ENCODE peak calls at places on chromosomes 2 and 18, in four cellular contexts. O is mesothelial cell of epicardium, U is AG09309, L is ascending aorta. C is an unnamed sample.

GRCh38 chr2:36296798-36297197 is 58.8 kb upstream of the CRIM1 start:
- DNase-seq in L (no peak), U (no peak), O (no peak), C (no peak)

GRCh38 chr2:149715005-149715592 is 127.5 kb upstream of the MMADHC start:
- DNase-seq in L (no peak), U (peak; percentile 33), O (no peak), C (no peak)

GRCh38 chr2:170324640-170325046 is 146.7 kb downstream of the MYO3B start:
- DNase-seq in L (no peak), U (peak; percentile 7), O (no peak), C (peak; percentile 17)

GRCh38 chr2:68774569-68775271 is 40.1 kb downstream of the ARHGAP25 start:
- DNase-seq in U (no peak), O (no peak), L (peak; percentile 46), C (peak; percentile 62)

GRCh38 chr18:63604791-63605567 is 17.8 kb downstream of the SERPINB13 start:
- DNase-seq in U (peak; percentile 34), O (no peak), L (no peak), C (no peak)

GRCh38 chr2:144162652-144163051 is 357.3 kb downstream of the ZEB2 start:
- DNase-seq in O (no peak), U (no peak), L (no peak), C (no peak)

GRCh38 chr2:24917086-24917485 is 3.0 kb downstream of the ADCY3 start:
- DNase-seq in L (no peak), U (no peak), O (no peak), C (no peak)

GRCh38 chr18:58276640-58277456 is 232.8 kb downstream of the NEDD4L start:
- DNase-seq in U (no peak), O (no peak), L (no peak), C (no peak)

GRCh38 chr18:35158728-35159443 is 81.9 kb upstream of the ZNF397 start:
- DNase-seq in L (no peak), O (no peak), U (no peak), C (peak; percentile 36)

GRCh38 chr2:217338306-217338916 is 478.5 kb upstream of the TNP1 start:
- DNase-seq in O (no peak), L (no peak), U (peak; percentile 46), C (no peak)

GRCh38 chr2:113291191-113291590 is 12.5 kb upstream of the PAX8 start:
- DNase-seq in U (no peak), L (no peak), O (no peak), C (no peak)

GRCh38 chr18:23619388-23619873 is 33.1 kb upstream of the NPC1 start:
- DNase-seq in L (no peak), O (no peak), U (no peak), C (peak; percentile 20)

GRCh38 chr2:15177103-15177502 is 384.0 kb downstream of the NBAS start:
- DNase-seq in U (peak; percentile 10), O (no peak), L (no peak), C (peak; percentile 18)

GRCh38 chr2:65528241-65528574 is 95.8 kb upstream of the SPRED2 start:
- DNase-seq in L (no peak), U (no peak), O (no peak), C (no peak)

GRCh38 chr2:27860111-27860510 is 30.1 kb downstream of the RBKS start:
- DNase-seq in O (no peak), L (no peak), U (peak; percentile 59), C (no peak)

GRCh38 chr2:95030496-95030895 is 5.0 kb downstream of the MAL start:
- DNase-seq in U (no peak), O (no peak), L (no peak), C (no peak)

GRCh38 chr2:216829533-216829932 is 30.3 kb downstream of the TNP1 start:
- DNase-seq in U (no peak), O (no peak), L (peak; percentile 28), C (no peak)

GRCh38 chr2:96715658-96716057 is 24.2 kb downstream of the LMAN2L start:
- DNase-seq in O (no peak), L (no peak), U (no peak), C (no peak)

GRCh38 chr2:61620244-61621159 is 82.3 kb upstream of the XPO1 start:
- DNase-seq in U (peak; percentile 54), O (no peak), L (no peak), C (no peak)

GRCh38 chr18:22846088-22846683 is 86.9 kb upstream of the RBBP8 start:
- DNase-seq in L (no peak), U (no peak), O (no peak), C (no peak)

GRCh38 chr18:37564796-37565137 is 831 bp downstream of the CELF4 start:
- DNase-seq in L (no peak), O (peak; percentile 69), U (no peak), C (no peak)

GRCh38 chr2:169315357-169315756 is 47.0 kb downstream of the LRP2 start:
- DNase-seq in O (no peak), L (no peak), U (no peak), C (no peak)

GRCh38 chr18:57029761-57030160 is 117.1 kb upstream of the BOD1L2 start:
- DNase-seq in O (no peak), U (no peak), L (no peak), C (no peak)

GRCh38 chr2:223051580-223052375 is at the start of gene KCNE4:
- DNase-seq in O (no peak), U (no peak), L (no peak), C (no peak)

GRCh38 chr2:133486706-133487305 is 81.5 kb downstream of the NCKAP5 start:
- DNase-seq in U (no peak), O (no peak), L (no peak), C (no peak)

GRCh38 chr2:98936133-98936916 is at the start of gene CRACDL:
- DNase-seq in L (no peak), O (no peak), U (no peak), C (no peak)

GRCh38 chr18:3217930-3218647 is 1.7 kb downstream of the MYOM1 start:
- DNase-seq in L (no peak), O (no peak), U (no peak), C (no peak)

GRCh38 chr2:1781291-1782080 is 37.2 kb upstream of the PXDN start:
- DNase-seq in L (no peak), O (no peak), U (no peak), C (no peak)

GRCh38 chr2:27020337-27020948 is 12.3 kb upstream of the TMEM214 start:
- DNase-seq in O (no peak), U (no peak), L (no peak), C (no peak)

DNA sequence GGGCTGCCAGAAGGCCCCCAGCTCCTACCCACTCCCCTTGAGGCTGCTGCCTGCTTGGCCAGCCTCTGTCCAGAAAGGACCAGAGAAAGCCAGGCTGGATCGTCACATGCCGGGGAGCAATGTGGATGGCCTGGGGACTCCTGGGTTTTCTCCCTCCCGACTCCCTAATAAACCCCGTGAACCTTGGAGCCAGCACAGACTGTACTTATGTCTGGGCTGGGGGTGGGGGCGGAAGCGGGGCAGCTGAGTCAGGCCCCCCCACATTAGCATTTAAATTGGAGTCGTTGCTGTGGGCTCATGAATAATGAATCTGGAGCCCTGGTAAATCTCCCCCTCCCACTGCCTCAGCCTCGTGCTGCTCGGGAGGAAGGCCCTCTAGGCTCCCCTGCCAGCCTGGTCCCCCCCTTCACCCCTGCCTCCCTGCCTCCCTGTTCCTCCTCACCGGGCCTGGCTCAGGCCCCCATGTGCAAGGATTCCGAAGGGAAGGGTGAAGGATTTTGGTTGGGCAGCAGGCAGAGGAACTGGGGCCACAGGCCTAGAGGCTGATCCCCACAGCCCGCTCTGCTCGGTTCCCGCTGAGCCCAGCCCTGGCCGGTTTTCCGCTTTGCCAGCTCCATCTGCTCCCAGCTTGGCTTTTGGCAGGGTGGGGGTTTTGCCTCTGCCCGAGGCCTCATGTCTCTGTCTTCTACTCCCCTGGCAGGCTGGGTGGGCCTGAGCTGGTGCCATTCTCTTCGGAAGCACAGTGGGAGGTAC is 7.3 kb upstream of the ASIC4 start:
- DNase-seq in U (no peak), O (no peak), L (no peak), C (no peak)
- TF ChIP-seq CTCF in U (no peak), O (no peak), L (no peak), C (no peak)

GRCh38 chr2:203873461-203873860 is 5.9 kb downstream of the CTLA4 start:
- DNase-seq in U (no peak), O (no peak), L (no peak), C (no peak)
- TF ChIP-seq CTCF in U (no peak), O (no peak), L (no peak), C (no peak)

GRCh38 chr2:238106698-238107524 is 6.8 kb downstream of the ESPNL start:
- DNase-seq in U (no peak), L (no peak), O (no peak), C (no peak)
- TF ChIP-seq CTCF in U (peak; percentile 7), L (peak; percentile 12), O (no peak), C (peak; percentile 16)

DNA sequence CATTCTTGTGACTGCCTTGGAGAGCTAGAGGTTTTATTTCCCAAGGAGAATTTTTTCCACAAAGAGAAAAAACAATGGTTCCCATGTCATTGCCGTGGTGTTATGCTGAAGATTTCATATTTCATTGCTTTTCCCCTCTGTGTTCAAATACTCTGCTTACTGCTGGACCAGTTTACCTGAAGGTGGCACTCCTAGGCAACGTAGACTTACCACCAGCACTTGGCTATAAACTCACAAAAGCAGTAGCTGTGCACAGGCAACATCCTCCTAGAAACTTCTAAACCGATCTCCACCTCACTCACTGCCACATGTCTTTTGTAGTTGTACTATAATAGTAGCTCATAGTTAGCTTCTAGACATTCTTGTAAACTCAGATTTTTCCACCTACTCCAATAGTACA is 1319.7 kb upstream of the CRIM1 start:
- DNase-seq in U (no peak), L (no peak), O (no peak), C (no peak)
- TF ChIP-seq CTCF in U (no peak), L (no peak), O (no peak), C (no peak)

GRCh38 chr2:100755441-100755840 is 64.5 kb upstream of the NPAS2 start:
- DNase-seq in O (no peak), U (no peak), L (no peak), C (no peak)

GRCh38 chr2:100752628-100753333 is 67.2 kb upstream of the NPAS2 start:
- DNase-seq in L (no peak), U (peak; percentile 82), O (no peak), C (no peak)

GRCh38 chr2:100756704-100757103 is 63.2 kb upstream of the NPAS2 start:
- DNase-seq in O (no peak), L (no peak), U (no peak), C (no peak)

GRCh38 chr2:100757621-100758394 is 62.1 kb upstream of the NPAS2 start:
- DNase-seq in L (no peak), U (peak; percentile 73), O (no peak), C (no peak)

GRCh38 chr2:100754951-100755350 is 65.0 kb upstream of the NPAS2 start:
- DNase-seq in L (no peak), U (no peak), O (no peak), C (no peak)
- TF ChIP-seq CTCF in L (no peak), U (no peak), O (no peak), C (no peak)

C was measured in natural killer cell.